ENCODE peak calls at places on chromosomes 5 and 9, in seven cellular contexts. One of them, this sample, is unnamed.

GRCh38 chr5:156326718-156327259 is at the start of gene SGCD:
- DNase-seq in T-helper 9 cell: no peak
- DNase-seq in A549: peak
- DNase-seq in SK-N-SH: peak
- DNase-seq in AG08395: peak
- DNase-seq in OCI-M1: no peak
- DNase-seq in HFF-Myc: peak
- DNase-seq in this sample: no peak

GRCh38 chr5:164636456-164636855 is 1131.0 kb downstream of the MAT2B start:
- DNase-seq in T-helper 9 cell: no peak
- DNase-seq in A549: no peak
- DNase-seq in SK-N-SH: peak
- DNase-seq in AG08395: no peak
- DNase-seq in OCI-M1: no peak
- DNase-seq in HFF-Myc: no peak
- DNase-seq in this sample: no peak

GRCh38 chr5:10617103-10617502 is 53.2 kb downstream of the ANKRD33B start:
- DNase-seq in T-helper 9 cell: no peak
- DNase-seq in A549: no peak
- DNase-seq in SK-N-SH: no peak
- DNase-seq in AG08395: no peak
- DNase-seq in OCI-M1: no peak
- DNase-seq in HFF-Myc: no peak
- DNase-seq in this sample: no peak

GRCh38 chr9:116800885-116801284 is 113.8 kb downstream of the TRIM32 start:
- DNase-seq in T-helper 9 cell: no peak
- DNase-seq in A549: no peak
- DNase-seq in SK-N-SH: no peak
- DNase-seq in AG08395: no peak
- DNase-seq in OCI-M1: no peak
- DNase-seq in HFF-Myc: no peak
- DNase-seq in this sample: no peak

GRCh38 chr9:131642496-131643083 is 97.3 kb downstream of the PRRT1B start:
- DNase-seq in T-helper 9 cell: no peak
- DNase-seq in A549: no peak
- DNase-seq in SK-N-SH: no peak
- DNase-seq in AG08395: no peak
- DNase-seq in OCI-M1: no peak
- DNase-seq in HFF-Myc: no peak
- DNase-seq in this sample: no peak

GRCh38 chr5:79206541-79206940 is 29.4 kb upstream of the JMY start:
- DNase-seq in T-helper 9 cell: no peak
- DNase-seq in A549: no peak
- DNase-seq in SK-N-SH: no peak
- DNase-seq in AG08395: no peak
- DNase-seq in OCI-M1: no peak
- DNase-seq in HFF-Myc: no peak
- DNase-seq in this sample: no peak

GRCh38 chr5:179311581-179311980 is 33.7 kb downstream of the ADAMTS2 start:
- DNase-seq in T-helper 9 cell: no peak
- DNase-seq in A549: no peak
- DNase-seq in SK-N-SH: no peak
- DNase-seq in AG08395: no peak
- DNase-seq in OCI-M1: no peak
- DNase-seq in HFF-Myc: no peak
- DNase-seq in this sample: no peak

GRCh38 chr5:119397518-119398380 is 41.9 kb downstream of the TNFAIP8 start:
- DNase-seq in T-helper 9 cell: no peak
- DNase-seq in A549: no peak
- DNase-seq in SK-N-SH: no peak
- DNase-seq in AG08395: peak
- DNase-seq in OCI-M1: peak
- DNase-seq in HFF-Myc: no peak
- DNase-seq in this sample: peak

GRCh38 chr9:34451545-34451944 is 6.8 kb downstream of the FAM219A start:
- DNase-seq in T-helper 9 cell: no peak
- DNase-seq in A549: no peak
- DNase-seq in SK-N-SH: no peak
- DNase-seq in AG08395: no peak
- DNase-seq in OCI-M1: no peak
- DNase-seq in HFF-Myc: no peak
- DNase-seq in this sample: peak

GRCh38 chr9:4674783-4675182 is 4.6 kb upstream of the CDC37L1 start:
- DNase-seq in T-helper 9 cell: no peak
- DNase-seq in A549: no peak
- DNase-seq in SK-N-SH: no peak
- DNase-seq in AG08395: peak
- DNase-seq in OCI-M1: peak
- DNase-seq in HFF-Myc: peak
- DNase-seq in this sample: peak

GRCh38 chr9:126482361-126483044 is 131.2 kb upstream of the LMX1B start:
- DNase-seq in T-helper 9 cell: no peak
- DNase-seq in A549: no peak
- DNase-seq in SK-N-SH: no peak
- DNase-seq in AG08395: peak
- DNase-seq in OCI-M1: no peak
- DNase-seq in HFF-Myc: no peak
- DNase-seq in this sample: no peak

GRCh38 chr5:179135006-179135405 is 74.8 kb downstream of the ZNF354C start:
- DNase-seq in T-helper 9 cell: no peak
- DNase-seq in A549: no peak
- DNase-seq in SK-N-SH: no peak
- DNase-seq in AG08395: no peak
- DNase-seq in OCI-M1: no peak
- DNase-seq in HFF-Myc: no peak
- DNase-seq in this sample: no peak

GRCh38 chr9:4306788-4307144 is 6.9 kb upstream of the GLIS3 start:
- DNase-seq in T-helper 9 cell: no peak
- DNase-seq in A549: no peak
- DNase-seq in SK-N-SH: no peak
- DNase-seq in AG08395: no peak
- DNase-seq in OCI-M1: peak
- DNase-seq in HFF-Myc: no peak
- DNase-seq in this sample: no peak

GRCh38 chr5:33148076-33148501 is 292.7 kb upstream of the TARS1 start:
- DNase-seq in T-helper 9 cell: no peak
- DNase-seq in A549: peak
- DNase-seq in SK-N-SH: no peak
- DNase-seq in AG08395: peak
- DNase-seq in OCI-M1: no peak
- DNase-seq in HFF-Myc: peak
- DNase-seq in this sample: peak

GRCh38 chr5:95773325-95774059 is 42.4 kb downstream of the RHOBTB3 start:
- DNase-seq in T-helper 9 cell: no peak
- DNase-seq in A549: no peak
- DNase-seq in SK-N-SH: no peak
- DNase-seq in AG08395: no peak
- DNase-seq in OCI-M1: peak
- DNase-seq in HFF-Myc: no peak
- DNase-seq in this sample: peak

GRCh38 chr5:115262066-115262404 is 642 bp downstream of the PGGT1B start:
- DNase-seq in T-helper 9 cell: no peak
- DNase-seq in A549: peak
- DNase-seq in SK-N-SH: no peak
- DNase-seq in AG08395: peak
- DNase-seq in OCI-M1: no peak
- DNase-seq in HFF-Myc: no peak
- DNase-seq in this sample: no peak

GRCh38 chr5:124741711-124742496 is 4.5 kb downstream of the ZNF608 start:
- DNase-seq in T-helper 9 cell: no peak
- DNase-seq in A549: no peak
- DNase-seq in SK-N-SH: no peak
- DNase-seq in AG08395: peak
- DNase-seq in OCI-M1: no peak
- DNase-seq in HFF-Myc: peak
- DNase-seq in this sample: no peak